ENCODE peak calls at places on chromosomes 16 and 17, in seven cellular contexts. One of them, this sample, is unnamed.

GRCh38 chr17:62911106-62911505 is 54.9 kb upstream of the TANC2 start:
- DNase-seq in transverse colon: no peak
- DNase-seq in ovary: no peak
- DNase-seq in IMR-90: no peak
- DNase-seq in prostate gland: no peak
- DNase-seq in A549: no peak
- DNase-seq in H1: no peak
- DNase-seq in this sample: no peak

GRCh38 chr17:83148317-83149044 is 69.1 kb downstream of the METRNL start:
- DNase-seq in transverse colon: no peak
- DNase-seq in ovary: no peak
- DNase-seq in IMR-90: no peak
- DNase-seq in prostate gland: no peak
- DNase-seq in A549: no peak
- DNase-seq in H1: no peak
- DNase-seq in this sample: peak; percentile 12

GRCh38 chr17:78294356-78294755 is 62.9 kb downstream of the TMEM235 start:
- DNase-seq in transverse colon: no peak
- DNase-seq in ovary: no peak
- DNase-seq in IMR-90: no peak
- DNase-seq in prostate gland: no peak
- DNase-seq in A549: no peak
- DNase-seq in H1: no peak
- DNase-seq in this sample: no peak

GRCh38 chr16:77172964-77173363 is 18.0 kb upstream of the MON1B start:
- DNase-seq in transverse colon: no peak
- DNase-seq in ovary: no peak
- DNase-seq in IMR-90: no peak
- DNase-seq in prostate gland: no peak
- DNase-seq in A549: no peak
- DNase-seq in H1: no peak
- DNase-seq in this sample: no peak

GRCh38 chr16:85286066-85286712 is 173.9 kb upstream of the CIBAR2 start:
- DNase-seq in transverse colon: no peak
- DNase-seq in ovary: no peak
- DNase-seq in IMR-90: peak; percentile 76
- DNase-seq in prostate gland: peak; percentile 29
- DNase-seq in A549: no peak
- DNase-seq in H1: no peak
- DNase-seq in this sample: peak; percentile 79

GRCh38 chr16:77307764-77308561 is 108.8 kb downstream of the SYCE1L start:
- DNase-seq in transverse colon: no peak
- DNase-seq in ovary: no peak
- DNase-seq in IMR-90: peak; percentile 50
- DNase-seq in prostate gland: no peak
- DNase-seq in A549: peak; percentile 31
- DNase-seq in H1: no peak
- DNase-seq in this sample: no peak

GRCh38 chr16:660132-660458 is 7.8 kb upstream of the RHOT2 start:
- DNase-seq in transverse colon: no peak
- DNase-seq in ovary: no peak
- DNase-seq in IMR-90: no peak
- DNase-seq in prostate gland: no peak
- DNase-seq in A549: no peak
- DNase-seq in H1: no peak
- DNase-seq in this sample: no peak

GRCh38 chr17:1068356-1068755 is 71.4 kb downstream of the TIMM22 start:
- DNase-seq in transverse colon: no peak
- DNase-seq in ovary: no peak
- DNase-seq in IMR-90: no peak
- DNase-seq in prostate gland: no peak
- DNase-seq in A549: no peak
- DNase-seq in H1: no peak
- DNase-seq in this sample: no peak

GRCh38 chr16:11689031-11689840 is 21.0 kb downstream of the SNN start:
- DNase-seq in transverse colon: no peak
- DNase-seq in ovary: no peak
- DNase-seq in IMR-90: no peak
- DNase-seq in prostate gland: no peak
- DNase-seq in A549: no peak
- DNase-seq in H1: no peak
- DNase-seq in this sample: no peak

GRCh38 chr17:14826361-14826760 is 438.8 kb downstream of the PMP22 start:
- DNase-seq in transverse colon: no peak
- DNase-seq in ovary: no peak
- DNase-seq in IMR-90: no peak
- DNase-seq in prostate gland: no peak
- DNase-seq in A549: no peak
- DNase-seq in H1: no peak
- DNase-seq in this sample: no peak

GRCh38 chr16:88686439-88687253 is at the start of gene SNAI3:
- DNase-seq in transverse colon: peak; percentile 95
- DNase-seq in ovary: no peak
- DNase-seq in IMR-90: peak; percentile 24
- DNase-seq in prostate gland: peak; percentile 78
- DNase-seq in A549: peak; percentile 89
- DNase-seq in H1: peak; percentile 98
- DNase-seq in this sample: peak; percentile 81

GRCh38 chr16:89505204-89506112 is 2.7 kb upstream of the SPG7 start:
- DNase-seq in transverse colon: peak; percentile 97
- DNase-seq in ovary: peak; percentile 82
- DNase-seq in IMR-90: peak; percentile 93
- DNase-seq in prostate gland: peak; percentile 26
- DNase-seq in A549: peak; percentile 86
- DNase-seq in H1: no peak
- DNase-seq in this sample: peak; percentile 72

GRCh38 chr16:53504665-53505064 is 1.7 kb upstream of the AKTIP start:
- DNase-seq in transverse colon: no peak
- DNase-seq in ovary: peak; percentile 28
- DNase-seq in IMR-90: peak; percentile 46
- DNase-seq in prostate gland: no peak
- DNase-seq in A549: no peak
- DNase-seq in H1: no peak
- DNase-seq in this sample: peak; percentile 20

GRCh38 chr16:55041540-55042234 is 111.0 kb downstream of the IRX5 start:
- DNase-seq in transverse colon: no peak
- DNase-seq in ovary: no peak
- DNase-seq in IMR-90: no peak
- DNase-seq in prostate gland: no peak
- DNase-seq in A549: no peak
- DNase-seq in H1: no peak
- DNase-seq in this sample: no peak

GRCh38 chr17:57548421-57549385 is 196.4 kb downstream of the CCDC182 start:
- DNase-seq in transverse colon: no peak
- DNase-seq in ovary: peak; percentile 47
- DNase-seq in IMR-90: no peak
- DNase-seq in prostate gland: no peak
- DNase-seq in A549: no peak
- DNase-seq in H1: no peak
- DNase-seq in this sample: no peak

GRCh38 chr16:20971420-20971819 is 70.8 kb downstream of the LYRM1 start:
- DNase-seq in transverse colon: no peak
- DNase-seq in ovary: no peak
- DNase-seq in IMR-90: no peak
- DNase-seq in prostate gland: no peak
- DNase-seq in A549: no peak
- DNase-seq in H1: no peak
- DNase-seq in this sample: no peak

DNA sequence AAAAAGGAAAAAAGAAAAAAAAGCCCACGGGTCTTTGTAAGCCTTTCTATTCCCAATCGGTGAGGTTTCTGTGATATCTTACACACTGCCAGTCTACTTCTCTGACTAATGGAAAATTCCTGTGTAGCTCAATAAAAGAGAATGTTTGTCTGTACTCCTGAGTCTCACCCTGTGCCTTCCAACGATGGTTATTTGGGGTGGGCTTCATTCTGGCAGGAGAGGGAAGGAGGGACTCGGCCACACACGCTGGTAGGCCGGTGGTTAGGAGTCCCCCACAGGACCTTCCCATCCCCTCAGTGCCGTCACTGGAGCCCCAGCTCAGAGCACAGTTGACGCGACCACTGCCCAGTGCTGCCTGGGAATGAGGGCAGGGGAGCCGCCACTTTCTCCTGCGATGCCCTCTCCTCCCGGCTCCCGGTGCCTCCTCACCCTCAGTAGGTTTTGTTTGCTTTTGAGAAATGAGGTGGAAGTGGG is 68.0 kb downstream of the AMFR start:
- DNase-seq in transverse colon: peak; percentile 7
- DNase-seq in ovary: no peak
- DNase-seq in IMR-90: peak; percentile 63
- DNase-seq in prostate gland: no peak
- DNase-seq in A549: no peak
- DNase-seq in H1: peak; percentile 56
- DNase-seq in this sample: no peak
- TF ChIP-seq POLR2A in transverse colon: no peak
- TF ChIP-seq POLR2A in ovary: no peak
- TF ChIP-seq POLR2A in IMR-90: peak; percentile 36
- TF ChIP-seq POLR2A in prostate gland: no peak
- TF ChIP-seq POLR2A in A549: no peak
- TF ChIP-seq POLR2A in H1: no peak
- TF ChIP-seq POLR2A in this sample: no peak

GRCh38 chr17:28860363-28860808 is 5.6 kb downstream of the ERAL1 start:
- DNase-seq in transverse colon: no peak
- DNase-seq in ovary: no peak
- DNase-seq in IMR-90: no peak
- DNase-seq in prostate gland: no peak
- DNase-seq in A549: no peak
- DNase-seq in H1: no peak
- DNase-seq in this sample: no peak

GRCh38 chr17:28853295-28853694 is 1.5 kb upstream of the ERAL1 start:
- DNase-seq in transverse colon: no peak
- DNase-seq in ovary: no peak
- DNase-seq in IMR-90: no peak
- DNase-seq in prostate gland: no peak
- DNase-seq in A549: no peak
- DNase-seq in H1: no peak
- DNase-seq in this sample: no peak

GRCh38 chr17:28849281-28849680 is 5.5 kb upstream of the ERAL1 start:
- DNase-seq in transverse colon: no peak
- DNase-seq in ovary: no peak
- DNase-seq in IMR-90: no peak
- DNase-seq in prostate gland: no peak
- DNase-seq in A549: no peak
- DNase-seq in H1: no peak
- DNase-seq in this sample: no peak

GRCh38 chr17:28857848-28858360 is 3.1 kb downstream of the ERAL1 start:
- DNase-seq in transverse colon: no peak
- DNase-seq in ovary: no peak
- DNase-seq in IMR-90: no peak
- DNase-seq in prostate gland: no peak
- DNase-seq in A549: no peak
- DNase-seq in H1: no peak
- DNase-seq in this sample: no peak

DNA sequence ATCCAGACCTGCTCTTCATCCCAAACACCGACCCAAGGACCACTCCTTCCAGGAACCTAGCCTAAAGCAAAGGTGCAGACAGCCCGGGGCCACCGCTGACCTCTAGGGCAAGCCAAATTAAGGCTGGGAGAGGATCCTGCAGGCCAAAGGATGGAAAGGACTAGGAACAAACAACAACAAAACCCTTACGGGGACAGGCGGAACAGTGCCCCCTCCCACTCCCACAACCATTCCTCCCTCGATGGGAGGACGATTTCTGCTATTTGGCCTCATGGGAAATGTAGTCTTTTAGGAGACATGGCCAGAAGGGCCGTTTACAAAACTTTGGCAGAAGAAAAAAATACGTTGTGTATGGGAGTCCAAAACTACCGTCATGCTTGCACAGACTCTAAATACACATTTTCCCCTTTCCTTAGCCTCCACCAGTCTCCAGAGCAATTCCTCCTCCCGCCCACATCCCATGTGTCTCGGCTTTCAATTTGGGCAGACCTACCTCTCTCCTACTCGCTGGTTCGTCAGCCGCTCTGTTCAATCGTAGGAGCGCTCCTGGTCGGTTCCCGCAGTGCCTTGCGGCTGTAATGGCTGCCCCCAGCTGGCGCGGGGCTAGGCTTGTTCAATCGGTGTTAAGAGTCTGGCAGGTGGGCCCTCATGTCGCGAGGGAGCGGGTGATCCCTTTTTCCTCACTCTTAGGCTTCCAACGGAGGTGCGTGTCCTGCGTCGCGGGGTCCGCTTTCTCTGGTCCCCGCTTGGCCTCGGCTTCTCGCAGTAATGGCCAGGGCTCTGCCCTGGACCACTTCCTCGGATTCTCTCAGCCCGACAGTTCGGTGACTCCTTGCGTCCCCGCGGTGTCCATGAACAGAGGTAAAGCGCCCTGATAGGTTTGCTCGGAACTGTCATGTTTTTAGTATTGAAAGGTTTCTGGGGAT is at the start of gene ERAL1:
- DNase-seq in transverse colon: peak; percentile 87
- DNase-seq in ovary: peak; percentile 78
- DNase-seq in IMR-90: peak; percentile 86
- DNase-seq in prostate gland: peak; percentile 86
- DNase-seq in A549: peak; percentile 98
- DNase-seq in H1: peak; percentile 90
- DNase-seq in this sample: peak; percentile 77
- TF ChIP-seq POLR2A in transverse colon: peak; percentile 73
- TF ChIP-seq POLR2A in ovary: peak; percentile 46
- TF ChIP-seq POLR2A in IMR-90: peak; percentile 86
- TF ChIP-seq POLR2A in prostate gland: peak; percentile 53
- TF ChIP-seq POLR2A in A549: peak; percentile 87
- TF ChIP-seq POLR2A in H1: peak; percentile 82
- TF ChIP-seq POLR2A in this sample: no peak

GRCh38 chr17:7321466-7321865 is 6.3 kb upstream of the GPS2 start:
- DNase-seq in transverse colon: no peak
- DNase-seq in ovary: no peak
- DNase-seq in IMR-90: no peak
- DNase-seq in prostate gland: no peak
- DNase-seq in A549: no peak
- DNase-seq in H1: no peak
- DNase-seq in this sample: no peak

GRCh38 chr17:7315570-7316243 is 547 bp upstream of the GPS2 start:
- DNase-seq in transverse colon: no peak
- DNase-seq in ovary: no peak
- DNase-seq in IMR-90: no peak
- DNase-seq in prostate gland: no peak
- DNase-seq in A549: no peak
- DNase-seq in H1: no peak
- DNase-seq in this sample: peak; percentile 69

GRCh38 chr17:7317161-7317803 is 2.1 kb upstream of the GPS2 start:
- DNase-seq in transverse colon: no peak
- DNase-seq in ovary: no peak
- DNase-seq in IMR-90: no peak
- DNase-seq in prostate gland: no peak
- DNase-seq in A549: no peak
- DNase-seq in H1: no peak
- DNase-seq in this sample: no peak

GRCh38 chr17:7314719-7315569 is at the start of gene GPS2:
- DNase-seq in transverse colon: peak; percentile 96
- DNase-seq in ovary: peak; percentile 91
- DNase-seq in IMR-90: peak; percentile 71
- DNase-seq in prostate gland: peak; percentile 92
- DNase-seq in A549: peak; percentile 95
- DNase-seq in H1: peak; percentile 96
- DNase-seq in this sample: peak; percentile 90

GRCh38 chr17:7318121-7318860 is 3.1 kb upstream of the GPS2 start:
- DNase-seq in transverse colon: no peak
- DNase-seq in ovary: no peak
- DNase-seq in IMR-90: no peak
- DNase-seq in prostate gland: no peak
- DNase-seq in A549: no peak
- DNase-seq in H1: no peak
- DNase-seq in this sample: no peak
- TF ChIP-seq POLR2A in transverse colon: no peak
- TF ChIP-seq POLR2A in ovary: no peak
- TF ChIP-seq POLR2A in IMR-90: no peak
- TF ChIP-seq POLR2A in prostate gland: no peak
- TF ChIP-seq POLR2A in A549: no peak
- TF ChIP-seq POLR2A in H1: no peak
- TF ChIP-seq POLR2A in this sample: no peak

GRCh38 chr16:71834291-71834690 is 11.5 kb upstream of the ATXN1L start:
- DNase-seq in transverse colon: no peak
- DNase-seq in ovary: no peak
- DNase-seq in IMR-90: no peak
- DNase-seq in prostate gland: no peak
- DNase-seq in A549: no peak
- DNase-seq in H1: no peak
- DNase-seq in this sample: no peak
- TF ChIP-seq POLR2A in transverse colon: no peak
- TF ChIP-seq POLR2A in ovary: no peak
- TF ChIP-seq POLR2A in IMR-90: no peak
- TF ChIP-seq POLR2A in prostate gland: no peak
- TF ChIP-seq POLR2A in A549: no peak
- TF ChIP-seq POLR2A in H1: no peak
- TF ChIP-seq POLR2A in this sample: no peak

This sample was measured in breast epithelium.